ENCODE peak calls at places on chromosomes 12 and 14, in five cellular contexts. One of them, this sample, is unnamed.

GRCh38 chr14:57982802-57983201 is 116.9 kb upstream of the SLC35F4 start:
- DNase-seq in ureter: no peak
- DNase-seq in lung: no peak
- DNase-seq in pulmonary artery endothelial cell: no peak
- DNase-seq in activated gamma-delta T cell treated with Interleukin-2 at 50 U/mL for 16 hours: no peak
- DNase-seq in this sample: no peak

GRCh38 chr12:53825246-53826081 is 73.7 kb upstream of the CISTR start:
- DNase-seq in pulmonary artery endothelial cell: no peak
- DNase-seq in lung: no peak
- DNase-seq in ureter: no peak
- DNase-seq in activated gamma-delta T cell treated with Interleukin-2 at 50 U/mL for 16 hours: no peak
- DNase-seq in this sample: no peak

GRCh38 chr12:15899282-15899870 is 11.8 kb upstream of the DERA start:
- DNase-seq in lung: no peak
- DNase-seq in ureter: no peak
- DNase-seq in activated gamma-delta T cell treated with Interleukin-2 at 50 U/mL for 16 hours: no peak
- DNase-seq in pulmonary artery endothelial cell: no peak
- DNase-seq in this sample: no peak

GRCh38 chr14:105935384-105935783 is 409.0 kb downstream of the TMEM121 start:
- DNase-seq in activated gamma-delta T cell treated with Interleukin-2 at 50 U/mL for 16 hours: no peak
- DNase-seq in lung: no peak
- DNase-seq in pulmonary artery endothelial cell: no peak
- DNase-seq in ureter: peak
- DNase-seq in this sample: no peak

GRCh38 chr12:51822956-51823355 is 25.6 kb downstream of the FIGNL2 start:
- DNase-seq in ureter: no peak
- DNase-seq in activated gamma-delta T cell treated with Interleukin-2 at 50 U/mL for 16 hours: no peak
- DNase-seq in lung: no peak
- DNase-seq in pulmonary artery endothelial cell: no peak
- DNase-seq in this sample: no peak

GRCh38 chr14:76866469-76866868 is 40.3 kb downstream of the LRRC74A start:
- DNase-seq in lung: no peak
- DNase-seq in activated gamma-delta T cell treated with Interleukin-2 at 50 U/mL for 16 hours: no peak
- DNase-seq in ureter: no peak
- DNase-seq in pulmonary artery endothelial cell: no peak
- DNase-seq in this sample: no peak

GRCh38 chr12:43210437-43211197 is 341.4 kb downstream of the ADAMTS20 start:
- DNase-seq in lung: no peak
- DNase-seq in pulmonary artery endothelial cell: no peak
- DNase-seq in ureter: no peak
- DNase-seq in activated gamma-delta T cell treated with Interleukin-2 at 50 U/mL for 16 hours: no peak
- DNase-seq in this sample: no peak

GRCh38 chr12:20815573-20815972 is 5.1 kb downstream of the SLCO1B3 start:
- DNase-seq in pulmonary artery endothelial cell: no peak
- DNase-seq in lung: no peak
- DNase-seq in activated gamma-delta T cell treated with Interleukin-2 at 50 U/mL for 16 hours: no peak
- DNase-seq in ureter: no peak
- DNase-seq in this sample: no peak

GRCh38 chr12:120466560-120467315 is 2.8 kb downstream of the SRSF9 start:
- DNase-seq in pulmonary artery endothelial cell: no peak
- DNase-seq in activated gamma-delta T cell treated with Interleukin-2 at 50 U/mL for 16 hours: peak
- DNase-seq in ureter: no peak
- DNase-seq in lung: no peak
- DNase-seq in this sample: no peak

GRCh38 chr14:79483989-79484388 is 727.3 kb downstream of the DIO2 start:
- DNase-seq in activated gamma-delta T cell treated with Interleukin-2 at 50 U/mL for 16 hours: no peak
- DNase-seq in pulmonary artery endothelial cell: no peak
- DNase-seq in ureter: no peak
- DNase-seq in lung: no peak
- DNase-seq in this sample: no peak

GRCh38 chr12:108827941-108828340 is 29.4 kb downstream of the SSH1 start:
- DNase-seq in activated gamma-delta T cell treated with Interleukin-2 at 50 U/mL for 16 hours: no peak
- DNase-seq in ureter: no peak
- DNase-seq in pulmonary artery endothelial cell: no peak
- DNase-seq in lung: no peak
- DNase-seq in this sample: no peak

This sample was measured in type B pancreatic cell.